ENCODE peak calls at places on chromosomes 16 and 17, in five cellular contexts. S is breast epithelium, V is upper lobe of left lung, B is stomach, G is HCT116. A is an unnamed sample. For H3K9me3, the result is how much of the 10 kb centered on the place peaks cover.

GRCh38 chr17:70661342-70662222 is 492.2 kb downstream of the KCNJ2 start:
- DNase-seq in S (no peak), B (no peak), G (no peak), V (peak), A (no peak)

GRCh38 chr16:31376705-31377104 is 16.4 kb upstream of the ITGAD start:
- DNase-seq in S (no peak), G (no peak), V (no peak), B (no peak), A (no peak)

GRCh38 chr16:8229011-8229520 is 361.2 kb downstream of the TMEM114 start:
- DNase-seq in G (no peak), S (no peak), V (no peak), B (no peak), A (no peak)

GRCh38 chr17:27669850-27670249 is 38.9 kb downstream of the LGALS9 start:
- DNase-seq in G (no peak), S (no peak), V (no peak), B (no peak), A (no peak)

GRCh38 chr17:77217566-77217965 is 76.8 kb downstream of the SEC14L1 start:
- DNase-seq in G (no peak), S (no peak), V (no peak), B (no peak), A (no peak)

GRCh38 chr16:16062023-16062932 is 112.9 kb downstream of the ABCC1 start:
- DNase-seq in S (no peak), G (no peak), V (no peak), B (no peak), A (no peak)

GRCh38 chr17:75005291-75005690 is 7.2 kb upstream of the MRPL58 start:
- DNase-seq in S (no peak), G (no peak), B (no peak), V (no peak), A (no peak)

GRCh38 chr17:40326014-40326831 is 17.2 kb downstream of the RARA start:
- DNase-seq in B (no peak), G (no peak), V (peak), S (no peak), A (no peak)

GRCh38 chr17:15782809-15783208 is 50.7 kb downstream of the TBC1D26 start:
- DNase-seq in G (no peak), B (peak), V (peak), S (peak), A (no peak)

GRCh38 chr17:47717261-47717697 is 15.8 kb upstream of the TBX21 start:
- DNase-seq in S (no peak), B (no peak), V (no peak), G (no peak), A (no peak)

GRCh38 chr17:6701719-6702118 is 11.4 kb downstream of the SLC13A5 start:
- DNase-seq in G (peak), S (no peak), V (no peak), B (no peak), A (no peak)

GRCh38 chr17:27872776-27873175 is 20.4 kb downstream of the LYRM9 start:
- DNase-seq in B (no peak), V (no peak), G (no peak), S (no peak), A (no peak)

GRCh38 chr17:33457477-33457876 is 164.4 kb upstream of the ASIC2 start:
- DNase-seq in B (no peak), G (no peak), S (no peak), V (no peak), A (no peak)

GRCh38 chr16:72819345-72819744 is 228.6 kb downstream of the ZFHX3 start:
- DNase-seq in B (no peak), G (no peak), V (no peak), S (no peak), A (no peak)

GRCh38 chr17:75632428-75632827 is 806 bp upstream of the SMIM5 start:
- DNase-seq in V (no peak), S (no peak), G (no peak), B (no peak), A (no peak)

GRCh38 chr17:55420067-55420775 is 1.4 kb downstream of the MMD start:
- DNase-seq in G (no peak), V (no peak), S (no peak), B (peak), A (no peak)

GRCh38 chr16:1687427-1688316 is 9.6 kb downstream of the JPT2 start:
- DNase-seq in G (no peak), S (no peak), V (no peak), B (no peak), A (no peak)

GRCh38 chr16:11806721-11807120 is 9.7 kb upstream of the ZC3H7A start:
- DNase-seq in G (no peak), B (no peak), S (no peak), V (no peak), A (peak)

GRCh38 chr16:78770353-78771091 is 671.1 kb downstream of the WWOX start:
- DNase-seq in B (peak), V (peak), G (no peak), S (peak), A (no peak)

GRCh38 chr17:31391496-31391949 is at the start of gene RAB11FIP4:
- DNase-seq in S (no peak), B (peak), V (peak), G (no peak), A (no peak)

GRCh38 chr17:81322271-81323082 is 27.4 kb upstream of the SLC38A10 start:
- DNase-seq in G (peak), B (no peak), S (no peak), V (no peak), A (no peak)

GRCh38 chr17:79000396-79001189 is 9.0 kb downstream of the CANT1 start:
- DNase-seq in G (no peak), B (no peak), S (peak), V (no peak), A (no peak)

GRCh38 chr16:57316390-57317017 is 32.0 kb upstream of the PLLP start:
- DNase-seq in G (peak), V (no peak), B (no peak), S (no peak), A (no peak)

GRCh38 chr17:41060052-41060604 is at the start of gene KRTAP2-3:
- DNase-seq in S (no peak), G (peak), V (no peak), B (no peak), A (no peak)

GRCh38 chr16:8634991-8635736 is 13.7 kb downstream of the METTL22 start:
- DNase-seq in B (no peak), G (no peak), V (no peak), S (no peak), A (no peak)

GRCh38 chr17:48925251-48925990 is 17.2 kb downstream of the UBE2Z start:
- DNase-seq in V (no peak), B (no peak), S (no peak), G (no peak), A (no peak)

GRCh38 chr16:48156790-48157209 is 1.0 kb upstream of the ABCC12 start:
- DNase-seq in S (peak), B (peak), V (peak), G (peak), A (peak)

GRCh38 chr17:69961488-69962145 is 113.4 kb upstream of the KCNJ16 start:
- DNase-seq in S (no peak), B (peak), V (no peak), G (no peak), A (no peak)

GRCh38 chr16:24989417-24989978 is 25.7 kb downstream of the ARHGAP17 start:
- DNase-seq in S (no peak), B (no peak), G (no peak), V (no peak), A (no peak)

GRCh38 chr17:28405632-28406477 is at the start of gene SLC46A1:
- DNase-seq in G (no peak), V (peak), S (no peak), B (peak), A (no peak)

GRCh38 chr17:52666264-52666663 is 507.8 kb upstream of the CA10 start:
- DNase-seq in G (no peak), S (no peak), B (no peak), V (no peak), A (no peak)

GRCh38 chr17:10286324-10286723 is 86.5 kb downstream of the MYH13 start:
- DNase-seq in S (no peak), V (no peak), G (no peak), B (no peak), A (no peak)

GRCh38 chr16:59259964-59260348 is 525.8 kb upstream of the GOT2 start:
- DNase-seq in V (no peak), G (no peak), S (no peak), B (no peak), A (no peak)

GRCh38 chr17:45293413-45294211 is 23.2 kb downstream of the MAP3K14 start:
- DNase-seq in G (peak), B (peak), V (peak), S (peak), A (no peak)
- TF ChIP-seq POLR2AphosphoS5 in G (peak), B (no peak), V (peak), S (peak), A (no peak)

GRCh38 chr16:35339337-35339736 is 1879.9 kb downstream of the TP53TG3F start:
- DNase-seq in V (no peak), G (no peak), S (no peak), B (no peak), A (no peak)
- H3K9me3 ChIP-seq in V (under half), G (under half), S (under half), B (under half), A (under half)

DNA sequence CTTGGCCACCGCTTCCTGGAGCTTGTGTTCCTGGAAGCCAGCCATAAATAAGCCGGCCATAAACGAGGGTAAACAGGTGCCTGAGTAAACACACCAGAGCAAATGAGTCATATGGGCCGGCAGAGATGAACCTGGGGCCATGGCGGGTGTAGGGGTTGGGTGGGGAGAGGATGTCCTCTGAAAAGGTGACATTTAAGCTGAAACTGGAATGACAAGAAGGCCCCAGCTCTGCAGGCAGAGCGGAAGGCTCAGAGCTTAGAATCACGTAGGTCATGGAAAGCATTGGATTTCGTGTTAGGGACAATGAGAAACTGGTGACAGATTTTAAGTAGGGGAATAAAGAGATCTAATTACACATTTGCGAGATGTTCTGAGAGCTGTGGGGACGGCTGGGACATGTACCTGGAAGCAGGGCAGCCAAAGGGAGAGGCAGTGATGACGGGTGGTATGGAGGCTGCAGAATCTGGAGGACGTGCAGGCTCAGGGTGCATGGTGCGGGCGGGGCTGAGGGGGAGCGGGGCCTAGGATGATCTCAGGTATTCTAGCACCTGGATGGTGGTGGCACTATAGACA is 8.1 kb upstream of the DNASE1 start:
- DNase-seq in S (peak), G (peak), B (peak), V (peak), A (no peak)
- TF ChIP-seq POLR2AphosphoS5 in S (no peak), G (peak), B (no peak), V (no peak), A (no peak)

GRCh38 chr17:43598359-43599045 is 52.4 kb upstream of the ETV4 start:
- DNase-seq in G (no peak), S (no peak), V (no peak), B (no peak), A (no peak)

GRCh38 chr17:43597624-43598358 is 51.7 kb upstream of the ETV4 start:
- DNase-seq in S (no peak), B (no peak), G (no peak), V (no peak), A (no peak)

GRCh38 chr17:43599046-43599395 is 52.9 kb upstream of the ETV4 start:
- DNase-seq in G (no peak), S (no peak), V (no peak), B (no peak), A (no peak)

GRCh38 chr17:43591750-43592562 is 45.8 kb upstream of the ETV4 start:
- DNase-seq in B (peak), V (peak), G (no peak), S (peak), A (no peak)

GRCh38 chr17:43595466-43595865 is 49.3 kb upstream of the ETV4 start:
- DNase-seq in G (no peak), S (no peak), B (no peak), V (no peak), A (no peak)
- H3K9me3 ChIP-seq in G (under half), S (under half), B (under half), V (under half), A (under half)